ENCODE peak calls at places on chromosomes 13 and 19, in ten cellular contexts. V, U, S, A, X, L, C, N, D and H are unnamed samples. For H3K36me3, the result is how much of the 10 kb centered on the place peaks cover.

GRCh38 chr13:22256111-22256639 is 585.3 kb downstream of the FGF9 start:
- DNase-seq in V (no peak), U (no peak), S (no peak), A (no peak), X (no peak), L (no peak), C (no peak), N (no peak), D (no peak), H (no peak)

GRCh38 chr19:30122431-30122830 is 180.4 kb downstream of the URI1 start:
- DNase-seq in V (no peak), U (no peak), S (no peak), A (no peak), X (no peak), L (no peak), C (no peak), N (no peak), D (no peak), H (no peak)

GRCh38 chr19:29439021-29439420 is 86.8 kb upstream of the VSTM2B start:
- DNase-seq in V (no peak), U (no peak), S (no peak), A (no peak), X (no peak), L (no peak), C (no peak), N (no peak), D (no peak), H (no peak)

GRCh38 chr19:20067898-20068297 is 9.9 kb upstream of the ZNF90 start:
- DNase-seq in V (no peak), U (no peak), S (no peak), A (no peak), X (no peak), L (no peak), C (no peak), N (no peak), D (no peak), H (no peak)

GRCh38 chr13:110565296-110565695 is 3.8 kb upstream of the RAB20 start:
- DNase-seq in V (no peak), U (no peak), S (no peak), A (no peak), X (no peak), L (no peak), C (no peak), N (no peak), D (no peak), H (no peak)

GRCh38 chr13:113652404-113653263 is 5.4 kb downstream of the ATP4B start:
- DNase-seq in V (no peak), U (peak), S (peak), A (peak), X (peak), L (no peak), C (no peak), N (no peak), D (no peak), H (peak)

GRCh38 chr13:97191143-97191542 is 31.0 kb upstream of the MBNL2 start:
- DNase-seq in V (no peak), U (no peak), S (no peak), A (no peak), X (no peak), L (no peak), C (no peak), N (no peak), D (no peak), H (no peak)

GRCh38 chr19:33638167-33639033 is 16.6 kb downstream of the CHST8 start:
- DNase-seq in V (no peak), U (peak), S (peak), A (no peak), X (no peak), L (no peak), C (no peak), N (no peak), D (no peak), H (no peak)

GRCh38 chr13:111272117-111272516 is 48.3 kb upstream of the TEX29 start:
- DNase-seq in V (no peak), U (no peak), S (no peak), A (no peak), X (no peak), L (no peak), C (no peak), N (no peak), D (no peak), H (no peak)

GRCh38 chr13:51499841-51500240 is 47.0 kb upstream of the INTS6 start:
- DNase-seq in V (no peak), U (no peak), S (no peak), A (no peak), X (no peak), L (no peak), C (no peak), N (no peak), D (no peak), H (no peak)

GRCh38 chr13:49936085-49936942 is at the start of gene SPRYD7:
- DNase-seq in V (peak), U (peak), S (peak), A (peak), X (peak), L (peak), C (peak), N (peak), D (peak), H (peak)

GRCh38 chr13:37640499-37640898 is 41.9 kb upstream of the POSTN start:
- DNase-seq in V (no peak), U (no peak), S (no peak), A (no peak), X (no peak), L (peak), C (no peak), N (no peak), D (no peak), H (no peak)

GRCh38 chr13:48909088-48909389 is 66.7 kb upstream of the FNDC3A start:
- DNase-seq in V (no peak), U (no peak), S (no peak), A (no peak), X (peak), L (no peak), C (no peak), N (no peak), D (peak), H (no peak)

GRCh38 chr19:12665646-12666304 is 767 bp downstream of the MAN2B1 start:
- DNase-seq in V (no peak), U (no peak), S (peak), A (no peak), X (no peak), L (no peak), C (no peak), N (no peak), D (no peak), H (no peak)

GRCh38 chr19:28980236-28980868 is 232.6 kb downstream of the UQCRFS1 start:
- DNase-seq in V (no peak), U (no peak), S (no peak), A (no peak), X (no peak), L (no peak), C (no peak), N (no peak), D (no peak), H (no peak)

GRCh38 chr19:11821474-11821873 is 7.4 kb downstream of the ZNF440 start:
- DNase-seq in V (no peak), U (no peak), S (no peak), A (no peak), X (no peak), L (no peak), C (no peak), N (no peak), D (no peak), H (no peak)

GRCh38 chr13:40096357-40096911 is 441.0 kb downstream of the COG6 start:
- DNase-seq in V (no peak), U (no peak), S (no peak), A (peak), X (no peak), L (no peak), C (no peak), N (no peak), D (no peak), H (no peak)

GRCh38 chr19:6802336-6803035 is 30.0 kb downstream of the VAV1 start:
- DNase-seq in V (no peak), U (no peak), S (peak), A (peak), X (peak), L (no peak), C (no peak), N (peak), D (peak), H (peak)

GRCh38 chr13:33862006-33862405 is 44.1 kb downstream of the RFC3 start:
- DNase-seq in V (no peak), U (no peak), S (no peak), A (no peak), X (no peak), L (no peak), C (no peak), N (no peak), D (no peak), H (no peak)

GRCh38 chr13:99294198-99294597 is 13.0 kb downstream of the GPR183 start:
- DNase-seq in V (no peak), U (no peak), S (no peak), A (no peak), X (no peak), L (no peak), C (no peak), N (no peak), D (no peak), H (no peak)

GRCh38 chr13:90717451-90717936 is 630.0 kb upstream of the MIR17HG start:
- DNase-seq in V (no peak), U (no peak), S (no peak), A (no peak), X (no peak), L (peak), C (no peak), N (no peak), D (peak), H (no peak)

GRCh38 chr13:28586585-28587540 is 72.1 kb upstream of the POMP start:
- DNase-seq in V (no peak), U (no peak), S (no peak), A (no peak), X (no peak), L (no peak), C (no peak), N (no peak), D (no peak), H (no peak)

GRCh38 chr19:46426506-46427162 is 2.1 kb downstream of the PNMA8C start:
- DNase-seq in V (peak), U (peak), S (peak), A (peak), X (peak), L (no peak), C (no peak), N (peak), D (peak), H (peak)

GRCh38 chr13:23811366-23812027 is 77.7 kb downstream of the MIPEP start:
- DNase-seq in V (no peak), U (no peak), S (no peak), A (no peak), X (no peak), L (no peak), C (no peak), N (no peak), D (no peak), H (no peak)

GRCh38 chr13:99269627-99270252 is 11.6 kb upstream of the GPR18 start:
- DNase-seq in V (no peak), U (no peak), S (no peak), A (no peak), X (no peak), L (no peak), C (no peak), N (no peak), D (peak), H (no peak)

GRCh38 chr19:12464769-12465725 is 19.6 kb downstream of the ZNF709 start:
- DNase-seq in V (no peak), U (no peak), S (no peak), A (no peak), X (no peak), L (no peak), C (no peak), N (no peak), D (no peak), H (no peak)

GRCh38 chr13:81781471-81781870 is 1440.5 kb upstream of the SPRY2 start:
- DNase-seq in V (no peak), U (no peak), S (no peak), A (no peak), X (no peak), L (no peak), C (no peak), N (no peak), D (no peak), H (no peak)

GRCh38 chr19:42206871-42207755 is 10.4 kb downstream of the DEDD2 start:
- DNase-seq in V (no peak), U (no peak), S (no peak), A (no peak), X (peak), L (no peak), C (no peak), N (no peak), D (no peak), H (no peak)

GRCh38 chr19:44635581-44636438 is 7.9 kb upstream of the PVR start:
- DNase-seq in V (no peak), U (no peak), S (no peak), A (no peak), X (no peak), L (no peak), C (no peak), N (no peak), D (peak), H (no peak)

GRCh38 chr13:30705672-30706071 is 29.7 kb upstream of the ALOX5AP start:
- DNase-seq in V (no peak), U (no peak), S (no peak), A (no peak), X (no peak), L (no peak), C (no peak), N (no peak), D (no peak), H (no peak)

GRCh38 chr13:104114111-104114510 is 1047.9 kb upstream of the SLC10A2 start:
- DNase-seq in V (no peak), U (no peak), S (no peak), A (no peak), X (no peak), L (no peak), C (no peak), N (no peak), D (no peak), H (no peak)

GRCh38 chr19:30450945-30451344 is 78.8 kb downstream of the ZNF536 start:
- DNase-seq in V (peak), U (no peak), S (peak), A (no peak), X (no peak), L (no peak), C (no peak), N (no peak), D (no peak), H (no peak)

GRCh38 chr13:99066219-99066618 is 88.4 kb upstream of the DOCK9 start:
- DNase-seq in V (no peak), U (no peak), S (no peak), A (no peak), X (no peak), L (no peak), C (no peak), N (no peak), D (no peak), H (no peak)

GRCh38 chr19:752652-753517 is 2.0 kb downstream of the MISP start:
- DNase-seq in V (peak), U (no peak), S (no peak), A (no peak), X (peak), L (peak), C (no peak), N (no peak), D (peak), H (peak)

GRCh38 chr13:27372896-27373295 is 51.5 kb upstream of the GTF3A start:
- DNase-seq in V (no peak), U (peak), S (no peak), A (no peak), X (peak), L (no peak), C (no peak), N (no peak), D (peak), H (peak)

GRCh38 chr13:75803175-75803611 is 167.1 kb downstream of the LMO7 start:
- DNase-seq in V (no peak), U (no peak), S (no peak), A (no peak), X (peak), L (no peak), C (no peak), N (no peak), D (peak), H (peak)

GRCh38 chr19:49616945-49617344 is 23.0 kb downstream of the RRAS start:
- DNase-seq in V (no peak), U (no peak), S (no peak), A (no peak), X (no peak), L (no peak), C (no peak), N (no peak), D (no peak), H (no peak)
- H3K36me3 ChIP-seq in V (under half), U (under half), S (half or more), A (under half), X (under half), L (under half), C (under half), N (under half), D (under half), H (half or more)

GRCh38 chr19:5625641-5626040 is 2.8 kb downstream of the SAFB start:
- DNase-seq in V (no peak), U (no peak), S (no peak), A (no peak), X (no peak), L (no peak), C (no peak), N (no peak), D (no peak), H (no peak)

GRCh38 chr19:5628470-5628869 is 5.6 kb downstream of the SAFB start:
- DNase-seq in V (no peak), U (no peak), S (no peak), A (no peak), X (no peak), L (no peak), C (no peak), N (no peak), D (no peak), H (no peak)

GRCh38 chr19:5624741-5625140 is 1.9 kb downstream of the SAFB start:
- DNase-seq in V (no peak), U (no peak), S (no peak), A (no peak), X (no peak), L (no peak), C (no peak), N (no peak), D (no peak), H (no peak)

GRCh38 chr19:5628919-5629481 is 6.1 kb downstream of the SAFB start:
- DNase-seq in V (no peak), U (no peak), S (peak), A (no peak), X (no peak), L (no peak), C (no peak), N (no peak), D (no peak), H (no peak)

DNA sequence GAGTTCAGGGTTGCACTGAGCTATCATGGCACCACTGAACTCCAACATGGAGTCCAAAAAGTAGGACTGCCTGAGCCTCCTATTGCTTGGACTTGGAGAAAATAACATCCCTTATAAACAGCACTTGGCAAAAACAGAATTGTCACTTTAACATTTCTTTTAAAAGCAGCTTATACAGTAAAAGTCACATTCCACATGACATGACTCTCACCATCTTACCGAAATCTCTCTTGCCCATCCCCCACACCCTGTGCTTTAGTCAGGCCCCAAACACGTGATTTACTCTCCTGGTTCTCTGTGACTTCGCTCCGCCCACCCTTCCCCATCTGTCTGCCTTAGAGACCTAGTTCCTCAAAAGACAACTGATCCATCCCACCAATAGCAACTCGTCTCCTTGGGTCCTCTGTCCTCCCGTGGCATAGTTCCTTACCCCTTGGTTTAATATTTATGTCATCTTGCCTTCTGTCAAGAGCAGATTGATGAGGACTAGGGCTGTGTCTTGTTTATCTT is 4.6 kb downstream of the SAFB start:
- DNase-seq in V (no peak), U (no peak), S (peak), A (no peak), X (peak), L (peak), C (no peak), N (peak), D (peak), H (peak)
- H3K36me3 ChIP-seq in V (under half), U (under half), S (half or more), A (under half), X (under half), L (under half), C (under half), N (under half), D (under half), H (half or more)

GRCh38 chr13:20990910-20991525 is 70.4 kb downstream of the LATS2 start:
- DNase-seq in V (peak), U (no peak), S (no peak), A (no peak), X (no peak), L (no peak), C (no peak), N (no peak), D (no peak), H (no peak)

GRCh38 chr13:20988033-20988908 is 73.1 kb downstream of the LATS2 start:
- DNase-seq in V (peak), U (no peak), S (peak), A (no peak), X (no peak), L (no peak), C (no peak), N (no peak), D (no peak), H (no peak)

GRCh38 chr13:20991741-20992520 is 69.5 kb downstream of the LATS2 start:
- DNase-seq in V (peak), U (no peak), S (no peak), A (no peak), X (no peak), L (no peak), C (no peak), N (no peak), D (no peak), H (no peak)

GRCh38 chr13:20988909-20989735 is 72.3 kb downstream of the LATS2 start:
- DNase-seq in V (peak), U (no peak), S (no peak), A (no peak), X (no peak), L (no peak), C (no peak), N (no peak), D (no peak), H (no peak)

GRCh38 chr13:20989883-20990282 is 71.5 kb downstream of the LATS2 start:
- DNase-seq in V (no peak), U (no peak), S (no peak), A (no peak), X (no peak), L (no peak), C (no peak), N (no peak), D (no peak), H (no peak)
- H3K36me3 ChIP-seq in V (under half), U (under half), S (half or more), A (under half), X (under half), L (under half), C (under half), N (under half), D (under half), H (half or more)

GRCh38 chr19:50798943-50799851 is 9.0 kb downstream of the ACP4 start:
- DNase-seq in V (no peak), U (no peak), S (no peak), A (no peak), X (no peak), L (no peak), C (no peak), N (no peak), D (no peak), H (no peak)
- H3K36me3 ChIP-seq in V (under half), U (under half), S (half or more), A (under half), X (under half), L (under half), C (under half), N (under half), D (under half), H (half or more)

GRCh38 chr19:38679839-38680238 is 32.4 kb downstream of the ACTN4 start:
- DNase-seq in V (no peak), U (no peak), S (no peak), A (no peak), X (no peak), L (no peak), C (no peak), N (no peak), D (no peak), H (no peak)

GRCh38 chr19:38683393-38684077 is 36.1 kb downstream of the ACTN4 start:
- DNase-seq in V (no peak), U (peak), S (peak), A (peak), X (peak), L (peak), C (no peak), N (peak), D (peak), H (peak)

GRCh38 chr19:38682872-38683392 is 35.5 kb downstream of the ACTN4 start:
- DNase-seq in V (no peak), U (no peak), S (no peak), A (no peak), X (no peak), L (no peak), C (no peak), N (no peak), D (no peak), H (no peak)

GRCh38 chr19:38684078-38684861 is 36.8 kb downstream of the ACTN4 start:
- DNase-seq in V (no peak), U (peak), S (no peak), A (peak), X (peak), L (no peak), C (peak), N (no peak), D (peak), H (peak)

GRCh38 chr19:38682195-38682867 is 34.9 kb downstream of the ACTN4 start:
- DNase-seq in V (peak), U (peak), S (no peak), A (no peak), X (no peak), L (no peak), C (no peak), N (no peak), D (no peak), H (no peak)
- H3K36me3 ChIP-seq in V (under half), U (under half), S (under half), A (under half), X (under half), L (under half), C (under half), N (under half), D (under half), H (under half)

GRCh38 chr19:35025969-35026368 is 4.3 kb upstream of the SCN1B start:
- DNase-seq in V (no peak), U (no peak), S (no peak), A (no peak), X (no peak), L (no peak), C (no peak), N (no peak), D (no peak), H (no peak)

GRCh38 chr19:35027851-35028599 is 2.2 kb upstream of the SCN1B start:
- DNase-seq in V (no peak), U (no peak), S (no peak), A (no peak), X (no peak), L (no peak), C (no peak), N (no peak), D (no peak), H (no peak)

GRCh38 chr19:35024095-35024494 is 6.2 kb upstream of the SCN1B start:
- DNase-seq in V (no peak), U (no peak), S (no peak), A (no peak), X (no peak), L (no peak), C (no peak), N (no peak), D (no peak), H (no peak)

GRCh38 chr19:35027009-35027408 is 3.3 kb upstream of the SCN1B start:
- DNase-seq in V (no peak), U (no peak), S (no peak), A (no peak), X (no peak), L (no peak), C (no peak), N (no peak), D (no peak), H (no peak)

GRCh38 chr19:35026418-35026817 is 3.9 kb upstream of the SCN1B start:
- DNase-seq in V (no peak), U (no peak), S (no peak), A (no peak), X (no peak), L (no peak), C (no peak), N (no peak), D (no peak), H (no peak)
- H3K36me3 ChIP-seq in V (under half), U (under half), S (half or more), A (under half), X (under half), L (under half), C (under half), N (under half), D (under half), H (half or more)